ENCODE peak calls at places on chromosome 9, in six cellular contexts. F, T, V, B, G and R are unnamed samples.

GRCh38 chr9:85541876-85542275 is 199.9 kb downstream of the AGTPBP1 start:
- DNase-seq in F (no peak), T (peak; percentile 29), V (no peak), B (no peak), G (no peak), R (no peak)

GRCh38 chr9:19913151-19913550 is 124.3 kb upstream of the SLC24A2 start:
- DNase-seq in F (peak; percentile 5), T (no peak), V (no peak), B (no peak), G (no peak), R (no peak)

GRCh38 chr9:113562653-113563381 is 99.3 kb downstream of the RGS3 start:
- DNase-seq in F (no peak), T (no peak), V (no peak), B (no peak), G (no peak), R (peak; percentile 26)

GRCh38 chr9:134626576-134627416 is 14.8 kb upstream of the COL5A1 start:
- DNase-seq in F (no peak), T (no peak), V (no peak), B (no peak), G (no peak), R (no peak)

GRCh38 chr9:32426278-32426939 is 42.0 kb downstream of the ACO1 start:
- DNase-seq in F (no peak), T (no peak), V (no peak), B (no peak), G (peak; percentile 85), R (no peak)

GRCh38 chr9:124218438-124219289 is 39.1 kb upstream of the NEK6 start:
- DNase-seq in F (no peak), T (no peak), V (peak; percentile 89), B (no peak), G (peak; percentile 77), R (no peak)

GRCh38 chr9:76158713-76159112 is 235.5 kb downstream of the RFK start:
- DNase-seq in F (no peak), T (no peak), V (no peak), B (no peak), G (no peak), R (no peak)

GRCh38 chr9:85377751-85378289 is 363.9 kb downstream of the AGTPBP1 start:
- DNase-seq in F (peak; percentile 50), T (no peak), V (no peak), B (no peak), G (no peak), R (no peak)

GRCh38 chr9:106954562-106954961 is 91.6 kb downstream of the ZNF462 start:
- DNase-seq in F (no peak), T (no peak), V (no peak), B (no peak), G (no peak), R (no peak)

GRCh38 chr9:85600675-85601263 is 141.0 kb downstream of the AGTPBP1 start:
- DNase-seq in F (no peak), T (peak; percentile 74), V (no peak), B (no peak), G (no peak), R (no peak)

GRCh38 chr9:33211695-33212393 is 28.1 kb upstream of the SPINK4 start:
- DNase-seq in F (no peak), T (peak; percentile 44), V (no peak), B (no peak), G (no peak), R (no peak)

GRCh38 chr9:127198587-127198986 is 66.0 kb upstream of the GARNL3 start:
- DNase-seq in F (no peak), T (no peak), V (no peak), B (no peak), G (no peak), R (no peak)

GRCh38 chr9:96015876-96016686 is 140.6 kb downstream of the ERCC6L2 start:
- DNase-seq in F (no peak), T (no peak), V (no peak), B (no peak), G (no peak), R (no peak)

GRCh38 chr9:79107911-79108676 is 463.7 kb upstream of the TLE4 start:
- DNase-seq in F (no peak), T (no peak), V (no peak), B (no peak), G (no peak), R (no peak)

GRCh38 chr9:90086076-90086475 is 481.3 kb downstream of the GADD45G start:
- DNase-seq in F (no peak), T (peak; percentile 11), V (no peak), B (no peak), G (no peak), R (no peak)

GRCh38 chr9:107279084-107279483 is 4.0 kb upstream of the RAD23B start:
- DNase-seq in F (no peak), T (no peak), V (no peak), B (no peak), G (no peak), R (no peak)

GRCh38 chr9:88716636-88717035 is 181.7 kb downstream of the NXNL2 start:
- DNase-seq in F (no peak), T (no peak), V (no peak), B (no peak), G (no peak), R (no peak)

GRCh38 chr9:135684691-135685090 is 14.6 kb downstream of the SOHLH1 start:
- DNase-seq in F (no peak), T (no peak), V (no peak), B (no peak), G (no peak), R (no peak)

GRCh38 chr9:127065592-127065991 is 56.8 kb downstream of the ANGPTL2 start:
- DNase-seq in F (no peak), T (no peak), V (no peak), B (no peak), G (no peak), R (no peak)

GRCh38 chr9:106708147-106708838 is 154.7 kb upstream of the ZNF462 start:
- DNase-seq in F (no peak), T (no peak), V (no peak), B (no peak), G (no peak), R (no peak)

GRCh38 chr9:72926506-72926905 is 26.3 kb downstream of the ALDH1A1 start:
- DNase-seq in F (no peak), T (no peak), V (no peak), B (no peak), G (no peak), R (no peak)

GRCh38 chr9:133075925-133076324 is 14.1 kb downstream of the CEL start:
- DNase-seq in F (no peak), T (no peak), V (no peak), B (no peak), G (peak; percentile 10), R (no peak)

GRCh38 chr9:133074111-133074651 is 12.4 kb downstream of the CEL start:
- DNase-seq in F (no peak), T (no peak), V (no peak), B (no peak), G (peak; percentile 21), R (no peak)

GRCh38 chr9:133073264-133074000 is 11.7 kb downstream of the CEL start:
- DNase-seq in F (no peak), T (no peak), V (no peak), B (no peak), G (peak; percentile 15), R (no peak)

DNA sequence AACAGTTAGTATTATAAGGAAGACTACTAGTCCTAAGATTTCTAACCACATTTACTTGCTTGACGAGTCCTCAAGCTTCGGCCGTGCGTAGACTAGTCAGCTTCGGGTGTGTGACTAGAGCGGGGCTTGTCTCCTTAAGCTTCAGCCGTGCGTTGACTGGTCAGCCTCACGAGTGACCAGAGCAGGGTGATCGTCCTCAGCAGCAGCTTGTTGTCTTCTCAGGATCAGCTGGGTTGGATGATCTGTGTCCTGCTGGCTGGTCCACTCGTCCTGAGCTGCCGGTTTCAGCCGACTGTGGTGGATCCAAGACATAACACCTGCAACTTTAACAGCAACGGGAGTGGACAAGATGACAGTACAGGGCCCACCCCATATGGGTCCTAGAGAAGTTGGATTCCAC is 16.7 kb downstream of the CEL start:
- DNase-seq in F (no peak), T (no peak), V (no peak), B (no peak), G (peak; percentile 5), R (no peak)
- H3K27ac ChIP-seq in F (no peak overlapping the region), T (no peak overlapping the region), V (no peak overlapping the region), B (no peak overlapping the region), G (no peak overlapping the region), R (no peak overlapping the region)

DNA sequence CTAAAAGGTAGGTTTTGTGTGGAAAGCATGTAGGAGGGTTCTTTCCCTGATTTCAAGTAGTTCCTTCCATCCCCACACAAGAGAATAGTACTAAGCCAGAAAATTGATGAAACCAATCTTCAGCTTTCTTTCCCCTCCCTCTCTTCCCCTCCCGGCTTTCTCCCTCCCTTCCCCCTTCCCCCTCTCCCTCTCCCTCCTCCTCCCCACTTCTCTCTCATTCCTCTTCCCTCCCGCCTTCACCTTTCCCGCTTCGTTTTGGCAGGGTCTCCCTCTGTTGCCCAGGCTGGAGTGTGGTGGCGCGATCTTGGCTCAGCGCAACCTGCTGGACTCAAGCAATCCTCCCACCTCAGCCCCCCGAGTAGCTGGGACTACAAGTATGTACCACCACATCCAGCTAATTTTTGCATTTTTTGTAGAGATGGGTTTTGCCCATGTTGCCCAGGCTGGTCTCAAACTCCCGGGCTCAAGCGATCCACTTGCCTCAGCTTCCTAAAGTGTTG is 85.8 kb downstream of the ZCCHC7 start:
- DNase-seq in F (no peak), T (peak; percentile 62), V (no peak), B (no peak), G (no peak), R (no peak)
- H3K27ac ChIP-seq in F (no peak overlapping the region), T (no peak overlapping the region), V (no peak overlapping the region), B (no peak overlapping the region), G (no peak overlapping the region), R (no peak overlapping the region)

GRCh38 chr9:68775003-68775730 is 70.1 kb downstream of the PIP5K1B start:
- DNase-seq in F (no peak), T (no peak), V (no peak), B (no peak), G (no peak), R (no peak)

GRCh38 chr9:68778635-68779034 is 73.6 kb downstream of the PIP5K1B start:
- DNase-seq in F (no peak), T (no peak), V (no peak), B (no peak), G (no peak), R (no peak)

GRCh38 chr9:68780377-68780707 is 75.3 kb downstream of the PIP5K1B start:
- DNase-seq in F (no peak), T (no peak), V (no peak), B (no peak), G (no peak), R (no peak)

GRCh38 chr9:68779558-68780376 is 74.7 kb downstream of the PIP5K1B start:
- DNase-seq in F (peak; percentile 98), T (peak; percentile 97), V (no peak), B (peak; percentile 87), G (peak; percentile 92), R (peak; percentile 87)

GRCh38 chr9:68777070-68777763 is 72.2 kb downstream of the PIP5K1B start:
- DNase-seq in F (no peak), T (no peak), V (no peak), B (no peak), G (no peak), R (no peak)
- H3K27ac ChIP-seq in F (no peak overlapping the region), T (no peak overlapping the region), V (no peak overlapping the region), B (no peak overlapping the region), G (no peak overlapping the region), R (no peak overlapping the region)

DNA sequence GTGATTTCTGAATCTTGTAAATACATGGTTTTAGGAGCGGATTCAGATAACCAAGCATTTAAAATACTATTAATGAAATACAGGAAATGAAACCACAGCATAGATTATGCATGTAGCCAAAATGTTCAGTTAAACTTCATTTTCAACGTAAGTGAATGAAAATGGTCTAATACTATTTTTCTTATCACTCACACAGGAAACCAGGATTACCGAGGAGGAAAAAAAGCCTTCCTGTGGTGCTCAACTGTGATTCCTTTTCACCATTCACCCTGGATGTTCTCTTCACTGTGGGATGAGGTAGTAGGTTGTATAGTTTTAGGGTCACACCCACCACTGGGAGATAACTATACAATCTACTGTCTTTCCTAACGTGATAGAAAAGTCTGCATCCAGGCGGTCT is 83.4 kb upstream of the ZNF169 start:
- DNase-seq in F (no peak), T (no peak), V (no peak), B (no peak), G (no peak), R (no peak)
- H3K27ac ChIP-seq in F (no peak overlapping the region), T (no peak overlapping the region), V (no peak overlapping the region), B (peak overlapping the region; percentile 2), G (no peak overlapping the region), R (no peak overlapping the region)